ENCODE peak calls at places on chromosomes 2 and 18, in six cellular contexts. L, Q, Z, P, T and B are unnamed samples.

GRCh38 chr2:170846318-170846717 is 29.6 kb downstream of the GAD1 start:
- DNase-seq in L (no peak), Q (no peak), T (no peak), Z (no peak), P (no peak), B (no peak)

GRCh38 chr2:54983345-54984235 is 66.7 kb downstream of the RTN4 start:
- DNase-seq in Z (no peak), L (peak; percentile 63), P (no peak), Q (no peak), T (peak; percentile 60), B (no peak)

GRCh38 chr2:216671791-216672343 is 23.5 kb downstream of the IGFBP5 start:
- DNase-seq in Z (no peak), P (no peak), L (no peak), T (no peak), Q (no peak), B (no peak)

GRCh38 chr18:60675801-60676200 is 303.2 kb upstream of the MC4R start:
- DNase-seq in P (no peak), Z (no peak), Q (peak; percentile 75), T (no peak), L (no peak), B (peak; percentile 19)

GRCh38 chr18:3213231-3214059 is 6.3 kb downstream of the MYOM1 start:
- DNase-seq in L (no peak), Z (no peak), T (peak; percentile 30), P (no peak), Q (no peak), B (no peak)

GRCh38 chr2:179438653-179439052 is 174.0 kb upstream of the SESTD1 start:
- DNase-seq in Z (no peak), P (no peak), T (no peak), L (no peak), Q (no peak), B (no peak)

GRCh38 chr2:241314181-241314932 is 1.1 kb downstream of the HDLBP start:
- DNase-seq in P (no peak), T (peak; percentile 71), L (no peak), Q (no peak), Z (no peak), B (no peak)

GRCh38 chr18:69636529-69637301 is 236.0 kb downstream of the DOK6 start:
- DNase-seq in P (no peak), T (no peak), Q (no peak), Z (no peak), L (no peak), B (no peak)

GRCh38 chr2:12923907-12924610 is 207.3 kb downstream of the TRIB2 start:
- DNase-seq in Q (no peak), Z (no peak), T (peak; percentile 66), P (no peak), L (peak; percentile 57), B (no peak)

GRCh38 chr18:48803951-48804855 is 146.6 kb downstream of the SMAD7 start:
- DNase-seq in Z (peak; percentile 59), T (no peak), L (no peak), Q (no peak), P (no peak), B (no peak)

GRCh38 chr2:174342600-174343342 is 8.0 kb downstream of the SP9 start:
- DNase-seq in P (no peak), Z (peak; percentile 49), L (no peak), T (no peak), Q (no peak), B (no peak)

GRCh38 chr2:130729311-130730299 is 735 bp downstream of the GPR148 start:
- DNase-seq in L (no peak), P (no peak), Z (no peak), T (no peak), Q (no peak), B (no peak)

GRCh38 chr18:56986829-56987228 is 160.1 kb upstream of the BOD1L2 start:
- DNase-seq in P (no peak), T (no peak), L (no peak), Z (no peak), Q (no peak), B (peak; percentile 21)

GRCh38 chr2:8575011-8575750 is 106.7 kb upstream of the ID2 start:
- DNase-seq in Q (no peak), Z (no peak), P (no peak), T (no peak), L (no peak), B (no peak)

GRCh38 chr2:172050506-172051125 is 34.7 kb upstream of the DLX1 start:
- DNase-seq in Z (no peak), Q (no peak), L (no peak), T (no peak), P (no peak), B (no peak)

GRCh38 chr18:21740474-21740723 is 193 bp upstream of the MIB1 start:
- DNase-seq in P (no peak), T (no peak), Q (no peak), L (no peak), Z (no peak), B (no peak)

GRCh38 chr2:234454433-234454832 is 42.4 kb downstream of the ARL4C start:
- DNase-seq in T (no peak), Q (no peak), L (no peak), P (no peak), Z (no peak), B (no peak)

GRCh38 chr2:28648147-28648546 is 103.5 kb upstream of the PPP1CB start:
- DNase-seq in L (no peak), Z (no peak), Q (no peak), T (no peak), P (no peak), B (no peak)